ENCODE peak calls at places on chromosomes 13 and 19, in eight cellular contexts. F, A, X, Z, C, U, T and L are unnamed samples.

GRCh38 chr19:49217382-49217781 is 59.8 kb downstream of the TRPM4 start:
- DNase-seq in F (no peak), A (peak), X (no peak), Z (peak), C (no peak), U (no peak), T (no peak), L (peak)

GRCh38 chr13:40794414-40795368 is 5.3 kb downstream of the SLC25A15 start:
- DNase-seq in F (no peak), A (no peak), X (no peak), Z (no peak), C (no peak), U (no peak), T (no peak), L (no peak)

GRCh38 chr19:50992666-50993035 is 8.8 kb downstream of the KLK8 start:
- DNase-seq in F (no peak), A (no peak), X (peak), Z (no peak), C (no peak), U (no peak), T (no peak), L (no peak)

GRCh38 chr13:32824671-32825070 is 191.6 kb upstream of the KL start:
- DNase-seq in F (no peak), A (peak), X (no peak), Z (no peak), C (no peak), U (peak), T (no peak), L (peak)

GRCh38 chr13:99119686-99120085 is 81.0 kb upstream of the UBAC2 start:
- DNase-seq in F (no peak), A (no peak), X (no peak), Z (no peak), C (no peak), U (no peak), T (no peak), L (no peak)

GRCh38 chr19:54190942-54191670 is at the start of gene TSEN34:
- DNase-seq in F (peak), A (peak), X (peak), Z (peak), C (peak), U (no peak), T (peak), L (peak)

GRCh38 chr13:113586661-113587479 is 2.3 kb downstream of the TFDP1 start:
- DNase-seq in F (no peak), A (no peak), X (no peak), Z (no peak), C (no peak), U (no peak), T (peak), L (no peak)

GRCh38 chr13:31236211-31236786 is 36.5 kb downstream of the B3GLCT start:
- DNase-seq in F (no peak), A (peak), X (no peak), Z (no peak), C (no peak), U (peak), T (no peak), L (peak)

GRCh38 chr13:114268344-114269280 is 12.8 kb upstream of the UPF3A start:
- DNase-seq in F (no peak), A (no peak), X (no peak), Z (no peak), C (no peak), U (no peak), T (no peak), L (no peak)

GRCh38 chr13:39952244-39953233 is 297.1 kb downstream of the COG6 start:
- DNase-seq in F (no peak), A (peak), X (no peak), Z (no peak), C (peak), U (no peak), T (no peak), L (peak)

GRCh38 chr13:29472317-29472961 is 123.0 kb downstream of the SLC7A1 start:
- DNase-seq in F (peak), A (peak), X (no peak), Z (no peak), C (peak), U (no peak), T (no peak), L (peak)

GRCh38 chr13:97141564-97142005 is 80.5 kb upstream of the MBNL2 start:
- DNase-seq in F (no peak), A (peak), X (peak), Z (no peak), C (no peak), U (peak), T (no peak), L (peak)

GRCh38 chr19:2309734-2310362 is 1.9 kb upstream of the LINGO3 start:
- DNase-seq in F (peak), A (peak), X (no peak), Z (no peak), C (no peak), U (no peak), T (no peak), L (peak)

GRCh38 chr13:34265016-34265692 is 447.2 kb downstream of the RFC3 start:
- DNase-seq in F (no peak), A (no peak), X (no peak), Z (no peak), C (no peak), U (no peak), T (no peak), L (no peak)

GRCh38 chr13:90732049-90732448 is 615.4 kb upstream of the MIR17HG start:
- DNase-seq in F (no peak), A (no peak), X (no peak), Z (no peak), C (no peak), U (no peak), T (no peak), L (no peak)

GRCh38 chr19:44596428-44597130 is 16.8 kb upstream of the IGSF23 start:
- DNase-seq in F (no peak), A (no peak), X (no peak), Z (no peak), C (no peak), U (no peak), T (no peak), L (no peak)

GRCh38 chr19:35084078-35084762 is 31.4 kb upstream of the FXYD3 start:
- DNase-seq in F (no peak), A (no peak), X (no peak), Z (no peak), C (no peak), U (no peak), T (no peak), L (no peak)

DNA sequence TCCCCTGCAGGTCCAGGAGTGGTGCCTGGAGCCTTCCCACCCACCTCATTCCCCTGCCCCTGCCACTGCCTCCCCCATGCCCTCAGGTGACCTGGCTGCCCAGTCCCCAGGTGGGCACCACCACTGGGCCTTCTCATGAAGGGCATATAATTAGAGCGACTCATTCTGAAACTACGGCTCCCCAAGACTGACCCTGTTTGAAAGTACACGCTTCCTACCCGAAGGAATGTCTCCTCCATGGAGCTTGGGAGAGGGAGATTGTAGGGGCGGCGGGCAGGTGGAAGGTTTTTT is 52.6 kb downstream of the GPR12 start:
- DNase-seq in F (no peak), A (no peak), X (no peak), Z (no peak), C (no peak), U (no peak), T (no peak), L (no peak)
- TF ChIP-seq CTCF in F (no peak), A (no peak), X (no peak), Z (no peak), C (no peak), U (no peak), T (no peak), L (no peak)

DNA sequence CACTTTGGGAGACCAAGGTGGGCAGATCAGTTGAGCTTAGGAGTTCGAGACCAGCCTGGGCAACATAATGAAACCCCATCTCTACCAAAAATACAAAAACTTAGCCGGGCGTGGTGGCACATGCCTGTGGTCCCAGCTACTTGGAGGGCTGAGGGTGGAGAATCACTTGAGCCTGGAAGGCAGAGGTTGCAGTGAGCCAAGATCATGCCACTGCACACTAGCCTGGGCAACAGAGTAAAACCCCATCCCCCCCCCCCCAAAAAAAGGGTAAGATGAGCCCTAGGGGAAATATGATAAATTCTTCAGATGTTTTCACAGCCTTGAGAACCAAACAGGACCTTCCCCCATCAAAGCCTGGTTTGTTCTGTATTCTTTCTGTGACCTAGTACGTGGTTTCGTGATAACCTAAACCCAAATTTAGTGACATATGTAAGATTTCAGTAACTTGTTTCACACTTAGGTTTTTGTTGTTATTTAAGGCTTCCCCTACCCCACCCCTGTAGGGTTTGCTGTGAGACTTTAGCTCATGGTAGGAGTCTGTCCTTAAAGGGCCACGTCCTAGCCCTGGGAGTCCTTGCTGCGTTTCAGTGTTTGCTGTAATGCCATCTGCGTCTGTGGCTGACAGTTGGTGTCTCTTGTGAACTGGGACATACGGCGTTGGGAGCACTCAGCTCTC is 49.6 kb downstream of the MYO9B start:
- DNase-seq in F (no peak), A (peak), X (peak), Z (no peak), C (peak), U (no peak), T (no peak), L (peak)
- H3K4me3 ChIP-seq in F (no peak), A (no peak), X (no peak), Z (no peak), C (peak), U (no peak), T (peak), L (no peak)

DNA sequence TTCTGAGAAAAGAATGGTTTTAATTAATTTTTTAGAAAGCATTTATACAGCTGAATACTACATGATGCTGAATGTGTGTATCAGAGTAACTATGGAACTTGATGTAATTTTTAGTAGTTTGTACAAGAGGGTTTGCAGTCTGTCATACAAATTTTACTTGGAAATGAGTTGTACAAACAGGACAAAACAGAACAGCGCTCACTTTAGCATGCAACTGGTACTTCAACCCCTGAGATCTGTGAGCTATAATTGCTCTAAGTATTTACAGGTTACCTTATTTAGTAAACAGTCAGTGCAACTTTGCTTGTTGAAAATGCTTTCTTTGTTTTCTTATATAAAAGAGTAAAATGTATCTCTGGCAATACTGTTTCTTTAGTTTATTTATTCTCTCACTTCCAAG is 719 bp downstream of the TNFRSF19 start:
- DNase-seq in F (no peak), A (peak), X (no peak), Z (no peak), C (no peak), U (no peak), T (no peak), L (peak)
- TF ChIP-seq CTCF in F (no peak), A (peak), X (no peak), Z (peak), C (no peak), U (peak), T (no peak), L (peak)

DNA sequence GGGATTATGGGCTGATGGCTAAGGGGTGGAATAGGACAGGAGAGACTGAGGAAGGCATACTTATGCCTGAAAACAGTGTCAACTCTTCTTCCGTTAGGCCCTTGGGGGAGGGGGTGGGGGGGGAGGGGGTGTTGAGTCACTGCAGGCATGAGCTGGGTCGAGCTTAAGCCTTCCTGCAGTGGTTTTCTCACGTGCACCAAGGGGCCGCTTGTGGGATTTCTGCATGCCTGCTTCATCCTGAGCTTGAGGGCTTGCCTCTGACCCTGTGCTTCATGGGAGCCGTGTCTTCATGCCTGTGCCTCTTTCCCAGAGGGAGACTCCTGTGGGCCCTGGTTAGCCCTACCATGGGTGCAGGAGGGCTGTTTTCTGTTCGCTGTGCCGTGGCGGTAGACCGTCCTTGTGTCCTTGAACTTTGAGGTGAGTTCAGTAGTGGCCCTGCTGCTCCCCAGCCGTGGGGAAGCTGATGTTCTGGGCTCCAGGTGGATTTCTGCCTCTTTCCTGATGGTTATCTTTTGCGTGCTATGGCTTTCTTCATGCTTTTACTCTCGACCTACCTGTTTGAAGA is 186.1 kb downstream of the PCCA start:
- DNase-seq in F (no peak), A (no peak), X (no peak), Z (no peak), C (no peak), U (no peak), T (no peak), L (no peak)
- H3K4me3 ChIP-seq in F (no peak), A (no peak), X (no peak), Z (no peak), C (no peak), U (no peak), T (no peak), L (no peak)